ENCODE peak calls at places on chromosomes 16 and 17, in six cellular contexts. Y is astrocyte of the spinal cord; T is stimulated activated CD8-positive, alpha-beta memory T cell treated with anti-CD3 and anti-CD28 coated beads, Interleukin-7, amount 100 ng/mL, for 24 hours; F is stimulated activated CD4-positive, alpha-beta T cell treated with anti-CD3 and anti-CD28 coated beads, Interleukin-1b, Interleukin-23, amount 100 ng/mL, for 24 hours; K is fibroblast of the conjunctiva; X is AG04449. G is an unnamed sample.

GRCh38 chr16:31081428-31082351 is 7.1 kb downstream of the PRSS53 start:
- DNase-seq in Y (no peak), T (no peak), F (no peak), K (no peak), X (no peak), G (no peak)

GRCh38 chr16:49602201-49603041 is 228.8 kb downstream of the C16orf78 start:
- DNase-seq in Y (no peak), T (no peak), F (no peak), K (no peak), X (no peak), G (no peak)

GRCh38 chr17:28338056-28338768 is 2.7 kb downstream of the TNFAIP1 start:
- DNase-seq in Y (peak), T (no peak), F (no peak), K (no peak), X (no peak), G (peak)

GRCh38 chr16:85422374-85423185 is 190.5 kb upstream of the GSE1 start:
- DNase-seq in Y (no peak), T (no peak), F (no peak), K (no peak), X (no peak), G (no peak)

GRCh38 chr16:84055801-84056634 is 13.4 kb upstream of the SLC38A8 start:
- DNase-seq in Y (peak), T (no peak), F (no peak), K (no peak), X (no peak), G (no peak)

GRCh38 chr17:58336456-58337094 is 8.0 kb upstream of the TSPOAP1 start:
- DNase-seq in Y (no peak), T (no peak), F (no peak), K (no peak), X (no peak), G (peak)

GRCh38 chr17:74354123-74354522 is 7.5 kb downstream of the BTBD17 start:
- DNase-seq in Y (no peak), T (peak), F (peak), K (no peak), X (no peak), G (no peak)

GRCh38 chr17:50056217-50056960 is 479 bp downstream of the ITGA3 start:
- DNase-seq in Y (peak), T (peak), F (peak), K (no peak), X (no peak), G (peak)

GRCh38 chr17:16491703-16492612 is at the start of gene LRRC75A:
- DNase-seq in Y (no peak), T (no peak), F (peak), K (no peak), X (no peak), G (peak)

GRCh38 chr17:80036715-80037477 is 454 bp downstream of the CCDC40 start:
- DNase-seq in Y (peak), T (no peak), F (peak), K (no peak), X (no peak), G (peak)

GRCh38 chr16:29912087-29912486 is 11.8 kb downstream of the ASPHD1 start:
- DNase-seq in Y (no peak), T (no peak), F (no peak), K (no peak), X (no peak), G (no peak)

GRCh38 chr16:80687606-80688005 is 116.8 kb downstream of the CDYL2 start:
- DNase-seq in Y (no peak), T (no peak), F (no peak), K (no peak), X (no peak), G (no peak)

GRCh38 chr17:77943971-77944370 is 14.5 kb upstream of the TNRC6C start:
- DNase-seq in Y (no peak), T (no peak), F (no peak), K (no peak), X (no peak), G (peak)

GRCh38 chr17:82400830-82401229 is 17.3 kb upstream of the HEXD start:
- DNase-seq in Y (no peak), T (peak), F (peak), K (no peak), X (no peak), G (no peak)

GRCh38 chr17:9512323-9513168 is 63.1 kb downstream of the STX8 start:
- DNase-seq in Y (peak), T (no peak), F (no peak), K (peak), X (peak), G (peak)

GRCh38 chr17:6666077-6666521 is 14.5 kb downstream of the C17orf100 start:
- DNase-seq in Y (peak), T (no peak), F (no peak), K (peak), X (no peak), G (peak)

GRCh38 chr16:483351-484075 is 44.0 kb upstream of the CAPN15 start:
- DNase-seq in Y (no peak), T (no peak), F (no peak), K (no peak), X (no peak), G (no peak)

GRCh38 chr16:54178491-54178976 is 108.1 kb downstream of the IRX3 start:
- DNase-seq in Y (no peak), T (no peak), F (no peak), K (no peak), X (no peak), G (no peak)

GRCh38 chr17:54736573-54736972 is 164.1 kb upstream of the TOM1L1 start:
- DNase-seq in Y (no peak), T (no peak), F (no peak), K (no peak), X (no peak), G (no peak)

G was measured in MG63.